ENCODE peak calls at places on chromosome 14, in five cellular contexts. B is neuronal stem cell, L is H9, K is mesendoderm, Y is mesenchymal stem cell. X is an unnamed sample.

GRCh38 chr14:31933716-31934115 is 143.4 kb upstream of the ARHGAP5 start:
- DNase-seq in B (no peak), L (no peak), K (no peak), Y (peak; percentile 72), X (no peak)

GRCh38 chr14:70032447-70032846 is 153.2 kb downstream of the SMOC1 start:
- DNase-seq in B (no peak), L (peak; percentile 61), K (peak; percentile 79), Y (no peak), X (peak; percentile 22)

GRCh38 chr14:20455355-20456300 is 602 bp downstream of the APEX1 start:
- DNase-seq in B (no peak), L (no peak), K (no peak), Y (peak; percentile 97), X (peak; percentile 61)

GRCh38 chr14:71590131-71590530 is 342.1 kb upstream of the RGS6 start:
- DNase-seq in B (no peak), L (no peak), K (no peak), Y (no peak), X (no peak)

GRCh38 chr14:96280104-96280503 is 24.1 kb downstream of the BDKRB1 start:
- DNase-seq in B (no peak), L (no peak), K (no peak), Y (peak; percentile 51), X (no peak)

GRCh38 chr14:51236314-51236713 is 3.7 kb upstream of the TMX1 start:
- DNase-seq in B (no peak), L (no peak), K (peak; percentile 29), Y (peak; percentile 40), X (no peak)

GRCh38 chr14:65070710-65071033 is 31.6 kb downstream of the MAX start:
- DNase-seq in B (no peak), L (no peak), K (no peak), Y (no peak), X (no peak)

GRCh38 chr14:98325761-98326160 is 946.2 kb downstream of the BCL11B start:
- DNase-seq in B (no peak), L (no peak), K (no peak), Y (no peak), X (no peak)

GRCh38 chr14:90344920-90345557 is 13.3 kb upstream of the NRDE2 start:
- DNase-seq in B (no peak), L (no peak), K (no peak), Y (no peak), X (no peak)

GRCh38 chr14:52052991-52053390 is 15.9 kb downstream of the NID2 start:
- DNase-seq in B (no peak), L (no peak), K (no peak), Y (no peak), X (peak; percentile 21)

GRCh38 chr14:22537436-22538310 is 51.4 kb downstream of the DAD1 start:
- DNase-seq in B (no peak), L (no peak), K (no peak), Y (no peak), X (no peak)

GRCh38 chr14:30223385-30223785 is 295.7 kb upstream of the PRKD1 start:
- DNase-seq in B (no peak), L (no peak), K (peak; percentile 54), Y (peak; percentile 86), X (peak; percentile 93)

GRCh38 chr14:61392297-61392696 is 70.9 kb downstream of the PRKCH start:
- DNase-seq in B (no peak), L (no peak), K (no peak), Y (no peak), X (no peak)

GRCh38 chr14:61396279-61396678 is 74.9 kb downstream of the PRKCH start:
- DNase-seq in B (no peak), L (no peak), K (no peak), Y (no peak), X (no peak)

GRCh38 chr14:61396694-61397093 is 75.3 kb downstream of the PRKCH start:
- DNase-seq in B (no peak), L (no peak), K (peak; percentile 26), Y (no peak), X (no peak)

GRCh38 chr14:61395115-61395725 is 73.8 kb downstream of the PRKCH start:
- DNase-seq in B (no peak), L (no peak), K (no peak), Y (no peak), X (no peak)

GRCh38 chr14:61394542-61394941 is 73.2 kb downstream of the PRKCH start:
- DNase-seq in B (no peak), L (no peak), K (no peak), Y (no peak), X (no peak)
- H4K8ac ChIP-seq in B (no peak overlapping the region), L (no peak overlapping the region), K (no peak overlapping the region), Y (no peak overlapping the region), X (no peak overlapping the region)

DNA sequence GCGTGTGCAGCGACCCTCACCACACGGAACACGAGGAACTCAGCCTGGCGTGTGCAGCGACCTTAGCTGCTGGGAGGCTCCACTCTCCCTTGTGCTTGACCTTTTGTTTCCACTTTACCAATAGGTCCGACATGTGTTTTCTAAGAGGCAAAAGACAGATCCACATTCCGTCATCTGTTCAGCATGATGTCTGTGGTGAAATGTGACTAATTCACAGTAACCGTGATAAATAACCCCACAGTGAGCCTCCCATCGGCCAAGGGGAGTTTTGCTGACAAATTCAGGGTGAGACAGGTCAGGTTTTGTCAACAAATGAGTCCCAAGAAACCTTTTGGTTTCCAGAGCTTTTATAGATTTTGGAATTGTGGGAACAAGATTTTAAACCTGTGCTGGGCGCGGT is 55.9 kb downstream of the MOK start:
- DNase-seq in B (no peak), L (no peak), K (peak; percentile 28), Y (peak; percentile 90), X (no peak)
- H3K4ac ChIP-seq in B (no peak overlapping the region), L (no peak overlapping the region), K (no peak overlapping the region), Y (no peak overlapping the region), X (no peak overlapping the region)

GRCh38 chr14:103314496-103315277 is 19.4 kb upstream of the EIF5 start:
- DNase-seq in B (no peak), L (no peak), K (peak; percentile 16), Y (no peak), X (no peak)
- H4K8ac ChIP-seq in B (no peak overlapping the region), L (no peak overlapping the region), K (no peak overlapping the region), Y (no peak overlapping the region), X (no peak overlapping the region)

DNA sequence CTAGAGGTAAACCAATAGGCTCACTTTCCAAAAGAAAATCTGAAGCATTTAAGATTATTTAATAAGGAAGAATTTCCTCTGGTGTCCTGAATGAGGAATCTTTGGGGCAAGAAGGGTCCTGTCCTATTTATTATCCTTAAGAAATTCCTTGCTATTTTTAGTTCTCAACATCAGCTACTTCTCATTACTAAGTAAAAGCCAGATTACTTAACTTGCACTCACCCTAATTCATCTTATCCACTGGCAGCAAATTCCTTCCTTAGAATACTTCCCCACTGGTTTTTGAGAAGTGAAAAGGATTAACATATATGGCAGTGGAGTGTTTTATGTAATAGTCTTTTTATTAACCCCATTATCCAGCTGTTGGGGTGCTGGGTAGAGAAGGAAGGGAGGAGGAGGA is 767.7 kb downstream of the DIO2 start:
- DNase-seq in B (no peak), L (no peak), K (no peak), Y (peak; percentile 37), X (no peak)
- H3K4ac ChIP-seq in B (no peak overlapping the region), L (no peak overlapping the region), K (no peak overlapping the region), Y (no peak overlapping the region), X (no peak overlapping the region)

GRCh38 chr14:102516531-102517411 is 7.2 kb upstream of the ANKRD9 start:
- DNase-seq in B (peak; percentile 62), L (peak; percentile 81), K (peak; percentile 68), Y (peak; percentile 53), X (peak; percentile 82)
- H4K8ac ChIP-seq in B (peak overlapping the region; percentile 70), L (no peak overlapping the region), K (no peak overlapping the region), Y (peak overlapping the region; percentile 99), X (peak overlapping the region; percentile 87)

GRCh38 chr14:74784634-74785033 is 21.5 kb downstream of the YLPM1 start:
- DNase-seq in B (no peak), L (no peak), K (no peak), Y (no peak), X (no peak)

GRCh38 chr14:74786916-74787315 is 23.8 kb downstream of the YLPM1 start:
- DNase-seq in B (no peak), L (no peak), K (no peak), Y (peak; percentile 5), X (no peak)

GRCh38 chr14:74785056-74785613 is 22.0 kb downstream of the YLPM1 start:
- DNase-seq in B (no peak), L (no peak), K (no peak), Y (no peak), X (no peak)
- H3K4ac ChIP-seq in B (no peak overlapping the region), L (no peak overlapping the region), K (no peak overlapping the region), Y (no peak overlapping the region), X (no peak overlapping the region)

DNA sequence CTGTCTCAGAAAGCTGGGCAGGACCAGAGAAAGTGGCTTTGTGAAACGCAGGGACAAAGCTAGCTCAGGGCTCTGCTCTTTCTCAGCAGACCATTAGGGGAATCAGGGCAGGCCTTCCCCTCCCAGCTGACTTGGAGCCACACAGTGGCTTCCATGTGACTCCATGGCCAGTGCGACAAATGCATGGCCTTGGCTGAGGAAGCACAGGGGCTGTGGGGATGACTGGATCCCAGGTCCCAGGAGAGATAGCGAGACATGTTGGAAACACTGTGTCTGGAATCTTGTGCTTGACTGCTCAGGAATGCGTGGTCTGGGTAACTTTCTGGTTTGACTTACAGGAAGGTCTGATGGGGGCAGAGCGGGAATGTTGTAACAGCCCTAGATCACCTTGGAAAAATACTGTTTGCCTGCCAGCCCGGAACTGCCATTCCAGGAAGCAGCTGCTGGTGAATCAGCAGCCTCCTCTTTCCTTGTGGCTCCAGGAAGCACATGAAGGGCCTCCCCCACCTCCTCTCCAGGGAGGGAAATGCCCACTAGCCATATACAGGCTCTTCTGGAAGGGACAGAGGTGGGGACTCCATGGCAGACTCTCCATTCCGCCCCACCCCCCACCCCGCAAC is 133.5 kb upstream of the HIF1A start:
- DNase-seq in B (no peak), L (peak; percentile 44), K (peak; percentile 89), Y (peak; percentile 99), X (peak; percentile 98)
- H4K8ac ChIP-seq in B (no peak overlapping the region), L (no peak overlapping the region), K (no peak overlapping the region), Y (peak overlapping the region; percentile 49), X (peak overlapping the region; percentile 96)

DNA sequence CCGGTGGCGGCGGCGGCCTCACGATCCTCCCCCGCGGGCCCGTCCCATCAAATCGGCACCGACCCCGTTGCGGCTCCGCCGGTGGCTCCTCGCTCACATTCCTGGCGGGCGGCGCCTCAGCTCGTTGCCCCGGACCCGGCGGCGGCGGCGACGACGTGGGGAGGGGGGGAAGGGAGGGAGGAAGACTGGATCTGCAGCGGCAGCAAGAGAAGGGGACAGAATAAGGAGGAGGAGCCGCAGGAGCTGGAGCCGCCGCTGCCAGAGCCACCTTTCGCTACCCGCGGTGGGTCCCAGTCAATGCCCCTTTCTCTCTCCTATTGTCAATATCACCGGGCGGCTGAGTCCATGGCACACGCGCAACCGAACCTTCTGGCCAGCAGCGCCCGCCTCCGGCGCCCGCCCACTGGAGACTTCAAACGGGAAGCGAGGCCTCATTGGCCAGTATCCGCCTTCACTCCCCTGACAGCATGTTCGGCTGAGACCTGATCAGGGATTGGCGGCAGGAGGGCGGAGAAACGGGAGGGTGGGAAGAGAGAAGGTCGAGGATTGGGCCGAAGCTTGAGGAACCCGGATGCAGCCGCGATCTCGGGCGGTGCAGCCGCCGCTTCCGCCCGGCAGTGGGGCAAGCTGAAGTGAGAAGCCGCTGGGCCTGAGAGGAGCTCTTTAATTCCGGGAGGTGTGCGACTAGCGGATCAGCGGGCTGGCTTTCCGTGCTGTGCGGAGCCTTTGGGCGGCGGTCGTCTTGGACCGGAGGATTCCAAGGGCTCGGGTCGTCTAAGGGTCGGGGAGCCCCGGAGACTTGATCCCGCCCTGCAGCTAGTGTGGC is at the start of gene PPP2R5E:
- DNase-seq in B (peak; percentile 99), L (peak; percentile 99), K (peak; percentile 100), Y (peak; percentile 99), X (peak; percentile 99)
- H3K4ac ChIP-seq in B (peak within 1 kb of the TSS; percentile 97), L (no peak within 1 kb of the TSS), K (peak within 1 kb of the TSS; percentile 60), Y (peak within 1 kb of the TSS; percentile 96), X (peak within 1 kb of the TSS; percentile 90)

X was measured in trophoblast cell.